ENCODE peak calls at places on chromosomes 11 and 22, in six cellular contexts. M is adrenal gland, A is fibroblast of lung, Z is right atrium auricular region, K is heart right ventricle, E is cardiac muscle cell. F is an unnamed sample.

GRCh38 chr22:22856364-22856763 is 31.3 kb upstream of the IGLL5 start:
- DNase-seq in M (no peak), A (no peak), Z (no peak), K (no peak), E (no peak), F (no peak)

GRCh38 chr11:121351089-121351488 is 58.5 kb downstream of the SC5D start:
- DNase-seq in M (no peak), A (no peak), Z (no peak), K (no peak), E (no peak), F (no peak)

GRCh38 chr22:45968751-45969413 is 8.1 kb downstream of the WNT7B start:
- DNase-seq in M (no peak), A (peak), Z (no peak), K (no peak), E (peak), F (no peak)

GRCh38 chr11:131942878-131943277 is 572.5 kb downstream of the NTM start:
- DNase-seq in M (no peak), A (no peak), Z (no peak), K (no peak), E (no peak), F (no peak)

GRCh38 chr22:31223786-31224191 is 11.7 kb downstream of the LIMK2 start:
- DNase-seq in M (no peak), A (no peak), Z (no peak), K (no peak), E (no peak), F (peak)

GRCh38 chr11:83682645-83682973 is 396.4 kb upstream of the CCDC90B start:
- DNase-seq in M (no peak), A (no peak), Z (no peak), K (no peak), E (no peak), F (no peak)

GRCh38 chr22:31977141-31977781 is 32.9 kb downstream of the YWHAH start:
- DNase-seq in M (peak), A (peak), Z (peak), K (peak), E (peak), F (peak)

GRCh38 chr11:113477321-113477720 is 2.1 kb upstream of the DRD2 start:
- DNase-seq in M (peak), A (no peak), Z (no peak), K (no peak), E (peak), F (no peak)

GRCh38 chr11:67265633-67266423 is 445 bp upstream of the GRK2 start:
- DNase-seq in M (peak), A (peak), Z (no peak), K (peak), E (peak), F (peak)

GRCh38 chr11:86171627-86172026 is 72.9 kb upstream of the EED start:
- DNase-seq in M (no peak), A (no peak), Z (no peak), K (no peak), E (no peak), F (no peak)

GRCh38 chr11:68411501-68411991 is 49.0 kb upstream of the PPP6R3 start:
- DNase-seq in M (no peak), A (no peak), Z (no peak), K (no peak), E (no peak), F (peak)

GRCh38 chr11:118449316-118449918 is 13.1 kb downstream of the KMT2A start:
- DNase-seq in M (no peak), A (no peak), Z (no peak), K (no peak), E (no peak), F (no peak)

GRCh38 chr11:63769719-63770443 is 1.3 kb upstream of the ZFTA start:
- DNase-seq in M (no peak), A (no peak), Z (no peak), K (peak), E (no peak), F (no peak)

GRCh38 chr11:6654281-6655019 is 1.2 kb downstream of the DCHS1 start:
- DNase-seq in M (no peak), A (no peak), Z (no peak), K (peak), E (no peak), F (no peak)

GRCh38 chr11:91788764-91789163 is 435.9 kb upstream of the FAT3 start:
- DNase-seq in M (no peak), A (no peak), Z (no peak), K (no peak), E (no peak), F (no peak)

GRCh38 chr11:1924121-1924520 is 4.6 kb downstream of the TNNT3 start:
- DNase-seq in M (no peak), A (no peak), Z (no peak), K (no peak), E (no peak), F (no peak)
- H3K27ac ChIP-seq in M (no peak), A (no peak), Z (no peak), K (no peak), E (no peak), F (peak)

GRCh38 chr22:39221999-39222686 is 22.6 kb downstream of the PDGFB start:
- DNase-seq in M (no peak), A (no peak), Z (no peak), K (no peak), E (no peak), F (no peak)
- H3K4me3 ChIP-seq in M (no peak), A (no peak), Z (no peak), K (no peak), E (no peak), F (no peak)

GRCh38 chr22:29469755-29470154 is 10.3 kb upstream of the NEFH start:
- DNase-seq in M (no peak), A (no peak), Z (no peak), K (no peak), E (no peak), F (no peak)
- H3K27ac ChIP-seq in M (no peak), A (no peak), Z (no peak), K (no peak), E (no peak), F (no peak)

DNA sequence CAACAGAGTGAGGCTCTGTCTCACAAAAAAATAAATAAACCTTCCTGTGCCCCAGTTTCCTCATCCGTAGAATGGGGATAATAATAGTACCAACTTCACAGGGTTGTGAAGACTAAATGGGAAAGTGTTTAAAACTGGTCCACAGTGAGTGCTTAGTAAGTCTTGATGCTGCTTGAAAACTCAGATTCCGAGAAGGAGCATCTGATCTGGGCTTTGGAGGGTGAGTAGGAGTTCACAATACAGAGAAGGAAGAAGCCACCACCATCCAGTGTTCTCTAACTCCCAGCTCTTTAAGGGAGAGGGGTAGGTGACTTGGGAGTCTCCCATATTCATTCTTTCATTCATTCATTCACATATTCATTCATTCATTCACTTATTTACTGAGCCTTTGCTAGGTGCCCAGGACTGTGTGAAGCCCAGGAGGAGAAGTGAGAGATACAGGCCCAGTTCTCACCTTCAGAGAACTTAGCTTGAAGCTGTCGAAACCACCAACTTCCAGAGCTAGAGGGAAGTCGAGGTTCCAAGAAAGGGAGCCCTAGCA is 17.7 kb downstream of the CYTH4 start:
- DNase-seq in M (no peak), A (no peak), Z (no peak), K (no peak), E (no peak), F (no peak)
- H3K4me3 ChIP-seq in M (no peak), A (no peak), Z (no peak), K (no peak), E (no peak), F (no peak)

DNA sequence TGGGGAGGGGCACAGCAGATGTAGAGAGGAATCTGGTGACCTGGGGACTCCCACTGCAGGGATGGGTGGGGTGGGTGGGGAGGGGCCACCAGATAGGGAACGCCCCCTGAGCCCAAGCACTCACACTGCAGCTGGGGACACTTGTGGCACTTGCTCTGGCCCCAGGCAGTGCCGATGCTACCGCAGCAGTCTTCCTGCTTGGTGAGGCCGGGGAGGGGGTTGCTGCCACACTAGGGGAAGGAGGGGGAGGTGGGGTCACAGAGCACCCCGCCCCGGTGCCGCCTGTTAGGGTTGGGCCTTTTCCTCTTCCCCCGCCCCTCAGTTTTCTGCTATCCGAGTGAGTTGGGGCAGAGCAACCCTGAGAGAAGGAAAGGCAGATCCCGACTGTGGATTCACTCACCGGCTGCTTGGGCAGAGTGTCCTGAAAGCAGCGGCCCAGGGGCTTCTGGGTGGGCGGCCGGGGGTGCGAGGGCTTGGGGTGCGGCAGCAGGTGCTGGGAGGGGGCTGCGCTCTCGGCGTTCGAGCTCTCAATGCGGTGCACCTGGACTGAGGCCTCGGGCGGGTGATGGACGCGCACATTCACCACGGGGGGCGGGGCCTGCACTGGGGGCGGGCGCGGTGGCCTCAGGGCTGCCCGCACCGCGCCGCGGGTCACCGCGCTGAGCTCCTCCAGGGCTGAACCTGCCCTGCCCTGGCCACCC is 4.7 kb downstream of the LTBP3 start:
- DNase-seq in M (peak), A (no peak), Z (no peak), K (no peak), E (no peak), F (no peak)
- H3K27ac ChIP-seq in M (no peak), A (no peak), Z (no peak), K (no peak), E (no peak), F (no peak)

GRCh38 chr11:90135016-90135415 is 553 bp downstream of the NAALAD2 start:
- DNase-seq in M (no peak), A (no peak), Z (no peak), K (no peak), E (peak), F (no peak)

GRCh38 chr11:90134420-90135003 is at the start of gene NAALAD2:
- DNase-seq in M (peak), A (peak), Z (peak), K (peak), E (peak), F (peak)

DNA sequence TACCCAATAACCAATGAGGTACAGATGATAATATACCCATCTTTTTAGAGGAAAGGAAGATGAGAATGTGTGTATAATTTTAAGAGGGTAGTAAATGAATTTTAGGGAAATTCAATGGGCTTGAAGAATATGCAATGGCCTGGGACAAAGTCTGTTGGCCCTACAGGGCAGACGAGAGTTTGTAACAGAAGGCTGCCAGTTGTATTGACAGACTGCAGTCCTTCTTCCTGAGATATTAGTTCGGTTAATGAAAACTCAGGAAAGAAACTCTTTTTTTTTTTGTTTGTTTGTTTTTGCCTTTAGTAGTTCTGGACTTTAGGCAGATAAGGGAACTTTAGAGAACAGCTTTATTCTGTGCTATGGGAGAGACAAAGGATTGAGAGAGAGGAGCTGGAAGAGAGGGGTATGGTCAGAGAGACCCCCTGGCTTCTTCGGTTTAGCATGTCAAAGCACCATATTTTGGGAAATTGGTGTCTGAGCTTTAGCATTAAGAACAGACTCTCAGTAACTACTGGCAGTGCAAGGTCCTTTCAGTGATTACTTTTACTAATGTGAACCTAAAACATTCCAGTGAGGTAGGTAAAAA is 810 bp upstream of the NAALAD2 start:
- DNase-seq in M (no peak), A (no peak), Z (no peak), K (no peak), E (no peak), F (no peak)
- H3K4me3 ChIP-seq in M (no peak), A (peak), Z (peak), K (peak), E (no peak), F (peak)

DNA sequence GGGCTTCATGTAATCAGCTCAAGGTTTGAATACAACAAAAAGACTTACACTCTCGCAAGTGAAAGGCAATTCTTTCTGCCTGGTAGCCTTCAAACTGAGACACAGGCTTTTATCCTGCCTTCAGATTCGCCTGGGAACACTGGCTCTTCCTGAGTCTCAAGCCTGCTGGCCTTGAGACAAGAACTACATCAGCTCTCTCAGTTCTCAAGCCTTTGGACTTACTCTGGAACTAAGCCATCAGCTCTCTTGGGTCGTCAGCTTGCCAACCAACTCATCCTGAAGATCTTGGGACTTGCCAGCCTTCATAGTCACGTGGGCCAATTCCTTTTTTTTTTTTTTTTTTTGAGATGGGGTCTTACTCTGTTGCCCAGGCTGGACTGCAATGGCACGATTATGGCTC is 35.7 kb upstream of the LRRC10B start:
- DNase-seq in M (peak), A (peak), Z (peak), K (no peak), E (peak), F (peak)
- H3K27ac ChIP-seq in M (no peak), A (no peak), Z (peak), K (peak), E (no peak), F (peak)

GRCh38 chr22:43001271-43002197 is 13.4 kb downstream of the PACSIN2 start:
- DNase-seq in M (no peak), A (peak), Z (no peak), K (no peak), E (peak), F (no peak)
- H3K4me3 ChIP-seq in M (no peak), A (peak), Z (no peak), K (no peak), E (no peak), F (no peak)

GRCh38 chr11:94020777-94021615 is at the start of gene HEPHL1:
- DNase-seq in M (no peak), A (no peak), Z (no peak), K (no peak), E (no peak), F (no peak)
- H3K27ac ChIP-seq in M (no peak), A (no peak), Z (no peak), K (no peak), E (no peak), F (no peak)

GRCh38 chr11:128628686-128629085 is 41.3 kb upstream of the ETS1 start:
- DNase-seq in M (no peak), A (no peak), Z (peak), K (no peak), E (no peak), F (no peak)
- H3K4me3 ChIP-seq in M (no peak), A (no peak), Z (no peak), K (no peak), E (no peak), F (no peak)

F was measured in gastrocnemius medialis.